ENCODE peak calls at places on chromosomes 13 and 19, in five cellular contexts. Y, S, O, D and U are unnamed samples.

GRCh38 chr19:8090932-8091331 is 38.4 kb downstream of the CCL25 start:
- DNase-seq in Y (no peak), S (no peak), O (no peak), D (no peak), U (no peak)

GRCh38 chr13:85236431-85236830 is 562.8 kb downstream of the SLITRK6 start:
- DNase-seq in Y (no peak), S (no peak), O (no peak), D (no peak), U (no peak)

GRCh38 chr19:41478875-41479756 is 36.2 kb downstream of the ERICH4 start:
- DNase-seq in Y (no peak), S (no peak), O (no peak), D (no peak), U (no peak)

GRCh38 chr13:27372896-27373295 is 51.5 kb upstream of the GTF3A start:
- DNase-seq in Y (peak; percentile 87), S (no peak), O (no peak), D (no peak), U (peak; percentile 78)

GRCh38 chr13:99484405-99484981 is 16.8 kb upstream of the TM9SF2 start:
- DNase-seq in Y (no peak), S (no peak), O (no peak), D (no peak), U (no peak)

GRCh38 chr13:113423225-113424170 is 29.8 kb downstream of the ADPRHL1 start:
- DNase-seq in Y (no peak), S (no peak), O (no peak), D (no peak), U (no peak)

GRCh38 chr19:40154121-40154680 is 37.0 kb upstream of the MAP3K10 start:
- DNase-seq in Y (no peak), S (no peak), O (no peak), D (no peak), U (no peak)

GRCh38 chr13:51895906-51896888 is 34.4 kb downstream of the CCDC70 start:
- DNase-seq in Y (peak; percentile 24), S (no peak), O (no peak), D (no peak), U (no peak)

GRCh38 chr19:41701401-41702075 is 6.9 kb upstream of the CEACAM5 start:
- DNase-seq in Y (no peak), S (no peak), O (no peak), D (peak; percentile 66), U (no peak)

GRCh38 chr19:16371540-16371986 is 46.9 kb downstream of the KLF2 start:
- DNase-seq in Y (no peak), S (no peak), O (peak; percentile 92), D (no peak), U (peak; percentile 79)

GRCh38 chr13:83943530-83944279 is 61.4 kb upstream of the SLITRK1 start:
- DNase-seq in Y (no peak), S (no peak), O (no peak), D (no peak), U (no peak)

GRCh38 chr13:110642291-110642981 is 27.1 kb downstream of the NAXD start:
- DNase-seq in Y (no peak), S (no peak), O (no peak), D (no peak), U (peak; percentile 78)

GRCh38 chr19:9538183-9539058 is at the start of gene ZNF426:
- DNase-seq in Y (peak; percentile 84), S (peak; percentile 89), O (peak; percentile 76), D (peak; percentile 5), U (peak; percentile 94)

GRCh38 chr19:11324748-11325389 is 14.6 kb downstream of the RAB3D start:
- DNase-seq in Y (no peak), S (no peak), O (no peak), D (no peak), U (no peak)

GRCh38 chr19:18233224-18233825 is 7.1 kb upstream of the PDE4C start:
- DNase-seq in Y (no peak), S (no peak), O (no peak), D (no peak), U (peak; percentile 86)

GRCh38 chr19:44512326-44513298 is 12.3 kb upstream of the ZNF180 start:
- DNase-seq in Y (no peak), S (no peak), O (no peak), D (no peak), U (no peak)

GRCh38 chr19:36918090-36918489 is 2.0 kb downstream of the ZNF568 start:
- DNase-seq in Y (no peak), S (no peak), O (no peak), D (no peak), U (no peak)

GRCh38 chr13:76730220-76730619 is 156.0 kb downstream of the KCTD12 start:
- DNase-seq in Y (no peak), S (no peak), O (no peak), D (no peak), U (no peak)

GRCh38 chr13:91162180-91162579 is 185.3 kb upstream of the MIR17HG start:
- DNase-seq in Y (no peak), S (no peak), O (no peak), D (no peak), U (no peak)

GRCh38 chr19:3108775-3109174 is 14.6 kb downstream of the GNA11 start:
- DNase-seq in Y (no peak), S (peak; percentile 65), O (peak; percentile 77), D (no peak), U (no peak)

GRCh38 chr13:27839809-27840467 is 47.7 kb downstream of the GSX1 start:
- DNase-seq in Y (no peak), S (peak; percentile 1), O (no peak), D (no peak), U (no peak)

GRCh38 chr13:112883241-112883945 is 85.6 kb upstream of the MCF2L start:
- DNase-seq in Y (no peak), S (no peak), O (no peak), D (no peak), U (no peak)

GRCh38 chr13:51501592-51502205 is 48.9 kb upstream of the INTS6 start:
- DNase-seq in Y (no peak), S (no peak), O (no peak), D (peak; percentile 99), U (no peak)

GRCh38 chr13:73598021-73598712 is 536.0 kb downstream of the KLF12 start:
- DNase-seq in Y (no peak), S (no peak), O (no peak), D (no peak), U (no peak)

GRCh38 chr19:3034194-3034844 is 5.2 kb upstream of the TLE2 start:
- DNase-seq in Y (no peak), S (no peak), O (no peak), D (no peak), U (no peak)

DNA sequence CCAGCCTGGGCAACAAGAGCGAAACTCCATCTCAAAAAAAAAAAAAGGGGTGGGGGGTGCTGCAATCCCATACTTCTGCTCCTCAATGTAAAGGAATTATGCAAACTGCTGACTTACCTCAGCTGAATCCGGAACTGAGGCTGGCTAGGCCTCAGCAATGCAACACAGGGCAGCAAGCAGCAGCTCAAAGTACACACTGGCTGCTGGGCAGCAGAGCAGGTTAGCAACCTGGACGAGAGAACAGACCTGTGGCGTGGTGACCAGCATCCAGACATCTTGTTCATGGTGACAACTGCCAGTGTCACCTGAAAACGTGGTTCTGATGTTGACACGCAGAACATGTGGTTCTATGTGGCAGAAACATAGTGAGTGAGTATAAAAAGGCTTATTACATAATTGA is 28.1 kb downstream of the ZNF14 start:
- DNase-seq in Y (no peak), S (no peak), O (no peak), D (no peak), U (no peak)
- H3K9me3 ChIP-seq in Y (peaks cover 17% of the 10 kb centered on the region), S (peaks cover 77% of the 10 kb centered on the region), O (no peaks in the 10 kb centered on the region), D (peaks cover 14% of the 10 kb centered on the region), U (peaks cover 4% of the 10 kb centered on the region)

DNA sequence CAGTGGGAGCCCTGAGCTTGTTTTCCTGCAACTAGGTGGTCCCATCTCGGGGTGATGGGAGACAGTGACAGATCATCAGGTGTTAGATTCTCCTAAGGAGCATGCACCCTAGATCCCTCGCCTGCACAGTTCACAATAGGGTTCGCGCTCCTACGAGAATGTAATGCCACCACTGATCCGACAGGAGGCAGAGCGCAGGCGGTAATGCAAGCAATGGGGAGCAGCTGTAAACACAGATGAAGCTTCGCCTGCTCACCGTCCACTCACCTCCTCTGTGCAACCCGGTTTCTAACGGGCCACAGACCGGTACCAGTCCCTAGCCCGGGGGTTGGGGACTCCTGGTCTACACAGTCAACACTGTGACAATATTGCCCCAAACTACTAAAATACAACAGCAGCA is 38.8 kb downstream of the CARD8 start:
- DNase-seq in Y (no peak), S (no peak), O (no peak), D (no peak), U (no peak)
- H3K9me3 ChIP-seq in Y (no peaks in the 10 kb centered on the region), S (no peaks in the 10 kb centered on the region), O (no peaks in the 10 kb centered on the region), D (no peaks in the 10 kb centered on the region), U (no peaks in the 10 kb centered on the region)

GRCh38 chr19:51809787-51810186 is 14.8 kb downstream of the FPR3 start:
- DNase-seq in Y (no peak), S (peak; percentile 78), O (no peak), D (no peak), U (no peak)

GRCh38 chr19:51810228-51810627 is 15.3 kb downstream of the FPR3 start:
- DNase-seq in Y (no peak), S (no peak), O (no peak), D (no peak), U (no peak)

GRCh38 chr19:51820821-51821446 is 26.0 kb downstream of the FPR3 start:
- DNase-seq in Y (no peak), S (no peak), O (no peak), D (no peak), U (no peak)

GRCh38 chr19:51811344-51811743 is 16.4 kb downstream of the FPR3 start:
- DNase-seq in Y (peak; percentile 31), S (no peak), O (no peak), D (no peak), U (no peak)

GRCh38 chr19:51815038-51815437 is 20.1 kb downstream of the FPR3 start:
- DNase-seq in Y (no peak), S (no peak), O (no peak), D (no peak), U (no peak)
- H3K9me3 ChIP-seq in Y (no peaks in the 10 kb centered on the region), S (no peaks in the 10 kb centered on the region), O (no peaks in the 10 kb centered on the region), D (no peaks in the 10 kb centered on the region), U (peaks cover 2% of the 10 kb centered on the region)

GRCh38 chr19:56643460-56643763 is 453 bp downstream of the SMIM17 start:
- DNase-seq in Y (no peak), S (no peak), O (no peak), D (no peak), U (no peak)

GRCh38 chr19:56633021-56633420 is 9.9 kb upstream of the SMIM17 start:
- DNase-seq in Y (no peak), S (no peak), O (no peak), D (no peak), U (no peak)

GRCh38 chr19:56642711-56643459 is at the start of gene SMIM17:
- DNase-seq in Y (no peak), S (no peak), O (no peak), D (no peak), U (no peak)

GRCh38 chr19:56639217-56639616 is 3.7 kb upstream of the SMIM17 start:
- DNase-seq in Y (no peak), S (no peak), O (no peak), D (no peak), U (no peak)

DNA sequence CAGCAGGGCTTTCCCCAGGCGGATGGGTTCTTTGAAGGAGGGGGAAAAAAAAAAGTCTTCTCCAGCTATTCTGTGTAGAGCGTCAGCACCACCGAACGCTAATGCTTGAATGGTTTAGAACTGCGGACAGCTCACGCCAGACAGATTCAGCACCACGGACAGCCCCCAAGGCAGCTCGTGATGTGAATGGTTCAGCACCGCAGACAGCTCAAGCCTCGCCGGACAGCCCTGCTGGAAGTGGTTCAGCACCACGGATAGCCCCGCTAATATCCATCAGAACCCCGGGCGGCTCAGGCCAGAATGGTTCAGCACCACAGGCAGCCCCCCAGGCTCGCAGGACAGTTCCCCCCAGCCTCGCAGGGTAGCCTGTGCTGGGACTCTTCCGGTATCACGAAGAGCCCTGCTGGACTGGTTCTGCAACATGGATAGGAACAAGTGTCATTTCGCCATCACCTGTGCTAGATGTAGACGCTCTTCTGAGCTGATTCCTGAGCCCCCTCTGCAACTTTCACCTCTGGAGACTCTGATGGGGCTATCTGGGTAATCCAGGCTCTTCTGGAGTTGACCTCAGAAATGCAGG is 4.9 kb upstream of the SMIM17 start:
- DNase-seq in Y (peak; percentile 70), S (peak; percentile 59), O (no peak), D (peak; percentile 57), U (peak; percentile 81)
- H3K9me3 ChIP-seq in Y (no peaks in the 10 kb centered on the region), S (peaks cover 13% of the 10 kb centered on the region), O (no peaks in the 10 kb centered on the region), D (no peaks in the 10 kb centered on the region), U (no peaks in the 10 kb centered on the region)